ENCODE peak calls at places on chromosomes 3 and 15, in five cellular contexts. One of them, this sample, is unnamed.

GRCh38 chr15:59444980-59445500 is 7.1 kb downstream of the FAM81A start:
- DNase-seq in MCF 10A: no peak
- DNase-seq in Calu3: no peak
- DNase-seq in thoracic aorta: no peak
- DNase-seq in activated B cell treated with CpG ODN at 0.5 μM for 24 hours: no peak
- DNase-seq in this sample: no peak

GRCh38 chr3:156543043-156543555 is 11.8 kb downstream of the SSR3 start:
- DNase-seq in MCF 10A: no peak
- DNase-seq in Calu3: no peak
- DNase-seq in thoracic aorta: no peak
- DNase-seq in activated B cell treated with CpG ODN at 0.5 μM for 24 hours: no peak
- DNase-seq in this sample: no peak

GRCh38 chr3:132276228-132276906 is 40.8 kb upstream of the ACP3 start:
- DNase-seq in MCF 10A: no peak
- DNase-seq in Calu3: no peak
- DNase-seq in thoracic aorta: no peak
- DNase-seq in activated B cell treated with CpG ODN at 0.5 μM for 24 hours: no peak
- DNase-seq in this sample: no peak

GRCh38 chr15:96352594-96353377 is 22.3 kb downstream of the NR2F2 start:
- DNase-seq in MCF 10A: no peak
- DNase-seq in Calu3: no peak
- DNase-seq in thoracic aorta: no peak
- DNase-seq in activated B cell treated with CpG ODN at 0.5 μM for 24 hours: no peak
- DNase-seq in this sample: no peak

GRCh38 chr3:27521872-27522265 is 37.7 kb upstream of the SLC4A7 start:
- DNase-seq in MCF 10A: no peak
- DNase-seq in Calu3: no peak
- DNase-seq in thoracic aorta: no peak
- DNase-seq in activated B cell treated with CpG ODN at 0.5 μM for 24 hours: no peak
- DNase-seq in this sample: no peak

GRCh38 chr15:68259883-68260282 is 17.7 kb upstream of the FEM1B start:
- DNase-seq in MCF 10A: no peak
- DNase-seq in Calu3: no peak
- DNase-seq in thoracic aorta: no peak
- DNase-seq in activated B cell treated with CpG ODN at 0.5 μM for 24 hours: no peak
- DNase-seq in this sample: no peak

GRCh38 chr15:97684249-97684648 is 276.3 kb upstream of the ARRDC4 start:
- DNase-seq in MCF 10A: no peak
- DNase-seq in Calu3: no peak
- DNase-seq in thoracic aorta: no peak
- DNase-seq in activated B cell treated with CpG ODN at 0.5 μM for 24 hours: no peak
- DNase-seq in this sample: no peak

GRCh38 chr3:65732060-65732933 is 306.4 kb downstream of the MAGI1 start:
- DNase-seq in MCF 10A: peak
- DNase-seq in Calu3: peak
- DNase-seq in thoracic aorta: no peak
- DNase-seq in activated B cell treated with CpG ODN at 0.5 μM for 24 hours: no peak
- DNase-seq in this sample: no peak

GRCh38 chr3:174125267-174125844 is 727.8 kb downstream of the NLGN1 start:
- DNase-seq in MCF 10A: peak
- DNase-seq in Calu3: peak
- DNase-seq in thoracic aorta: no peak
- DNase-seq in activated B cell treated with CpG ODN at 0.5 μM for 24 hours: no peak
- DNase-seq in this sample: no peak
- TF ChIP-seq CTCF in MCF 10A: peak
- TF ChIP-seq CTCF in Calu3: peak
- TF ChIP-seq CTCF in thoracic aorta: peak
- TF ChIP-seq CTCF in activated B cell treated with CpG ODN at 0.5 μM for 24 hours: no peak
- TF ChIP-seq CTCF in this sample: no peak

GRCh38 chr15:33908396-33908795 is 59.9 kb upstream of the CHRM5 start:
- DNase-seq in MCF 10A: no peak
- DNase-seq in Calu3: no peak
- DNase-seq in thoracic aorta: no peak
- DNase-seq in activated B cell treated with CpG ODN at 0.5 μM for 24 hours: no peak
- DNase-seq in this sample: no peak

GRCh38 chr15:33912326-33912725 is 56.0 kb upstream of the CHRM5 start:
- DNase-seq in MCF 10A: no peak
- DNase-seq in Calu3: no peak
- DNase-seq in thoracic aorta: no peak
- DNase-seq in activated B cell treated with CpG ODN at 0.5 μM for 24 hours: no peak
- DNase-seq in this sample: no peak

GRCh38 chr15:33907326-33907725 is 61.0 kb upstream of the CHRM5 start:
- DNase-seq in MCF 10A: no peak
- DNase-seq in Calu3: no peak
- DNase-seq in thoracic aorta: no peak
- DNase-seq in activated B cell treated with CpG ODN at 0.5 μM for 24 hours: no peak
- DNase-seq in this sample: no peak

GRCh38 chr15:33913459-33913858 is 54.8 kb upstream of the CHRM5 start:
- DNase-seq in MCF 10A: peak
- DNase-seq in Calu3: no peak
- DNase-seq in thoracic aorta: no peak
- DNase-seq in activated B cell treated with CpG ODN at 0.5 μM for 24 hours: no peak
- DNase-seq in this sample: no peak

GRCh38 chr15:33910741-33911140 is 57.6 kb upstream of the CHRM5 start:
- DNase-seq in MCF 10A: peak
- DNase-seq in Calu3: no peak
- DNase-seq in thoracic aorta: no peak
- DNase-seq in activated B cell treated with CpG ODN at 0.5 μM for 24 hours: no peak
- DNase-seq in this sample: no peak
- TF ChIP-seq CTCF in MCF 10A: no peak
- TF ChIP-seq CTCF in Calu3: no peak
- TF ChIP-seq CTCF in thoracic aorta: no peak
- TF ChIP-seq CTCF in activated B cell treated with CpG ODN at 0.5 μM for 24 hours: no peak
- TF ChIP-seq CTCF in this sample: no peak

GRCh38 chr3:42660898-42661297 is 7.4 kb downstream of the ZBTB47 start:
- DNase-seq in MCF 10A: no peak
- DNase-seq in Calu3: no peak
- DNase-seq in thoracic aorta: no peak
- DNase-seq in activated B cell treated with CpG ODN at 0.5 μM for 24 hours: no peak
- DNase-seq in this sample: no peak
- TF ChIP-seq CTCF in MCF 10A: peak
- TF ChIP-seq CTCF in Calu3: no peak
- TF ChIP-seq CTCF in thoracic aorta: no peak
- TF ChIP-seq CTCF in activated B cell treated with CpG ODN at 0.5 μM for 24 hours: no peak
- TF ChIP-seq CTCF in this sample: no peak

DNA sequence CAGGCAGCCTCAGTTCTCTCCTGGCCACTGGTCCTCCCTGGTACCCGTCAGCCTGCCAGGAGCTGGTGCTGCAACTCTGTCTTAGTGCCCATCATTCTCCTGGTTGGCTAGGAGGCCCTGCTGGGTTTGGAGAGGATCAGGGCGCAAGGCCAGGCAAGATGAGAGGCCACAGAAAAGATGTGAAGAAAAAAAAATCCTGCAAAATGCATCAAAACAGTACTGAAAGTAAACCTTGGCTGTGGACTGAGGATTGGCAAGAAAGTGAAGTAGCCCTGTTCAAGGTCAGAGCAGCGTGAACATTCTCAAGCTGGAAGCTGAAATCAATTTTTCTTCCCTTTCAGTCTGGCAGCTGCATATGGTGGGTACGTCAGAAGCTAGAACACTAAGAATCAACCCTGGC is 74.2 kb downstream of the GTF2E1 start:
- DNase-seq in MCF 10A: no peak
- DNase-seq in Calu3: no peak
- DNase-seq in thoracic aorta: no peak
- DNase-seq in activated B cell treated with CpG ODN at 0.5 μM for 24 hours: no peak
- DNase-seq in this sample: no peak
- TF ChIP-seq CTCF in MCF 10A: no peak
- TF ChIP-seq CTCF in Calu3: no peak
- TF ChIP-seq CTCF in thoracic aorta: no peak
- TF ChIP-seq CTCF in activated B cell treated with CpG ODN at 0.5 μM for 24 hours: no peak
- TF ChIP-seq CTCF in this sample: no peak

DNA sequence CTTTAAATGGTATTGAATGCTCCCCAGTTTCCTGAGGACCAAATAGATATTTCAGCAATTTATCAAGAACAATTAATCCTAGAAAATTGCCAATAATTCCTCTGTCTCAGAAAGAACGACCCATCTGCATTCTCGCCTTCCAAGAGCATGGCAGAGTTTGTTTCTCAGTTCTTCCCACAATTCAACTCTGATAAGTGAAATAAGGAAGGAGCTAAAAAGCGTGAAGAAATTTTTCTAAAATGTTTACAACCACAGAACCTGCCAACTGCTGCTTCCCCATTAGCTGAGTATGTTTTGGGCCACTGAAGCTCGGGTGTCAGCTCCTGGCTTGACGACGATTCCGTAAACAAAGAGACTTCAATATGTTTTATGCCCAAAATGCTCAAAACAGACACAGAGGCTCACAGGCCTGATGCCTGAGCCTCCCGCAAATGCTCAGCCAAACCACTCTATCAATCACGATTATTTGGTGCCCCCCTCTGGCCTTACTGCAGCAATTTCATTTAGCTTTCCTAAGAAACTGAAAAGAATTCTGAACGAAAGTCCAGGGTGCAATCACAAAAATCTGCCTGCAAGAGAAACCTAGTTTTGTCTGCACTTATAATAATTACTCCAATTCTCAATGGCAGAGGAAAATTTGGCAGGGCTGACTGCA is 259.2 kb upstream of the CCDC54 start:
- DNase-seq in MCF 10A: peak
- DNase-seq in Calu3: peak
- DNase-seq in thoracic aorta: no peak
- DNase-seq in activated B cell treated with CpG ODN at 0.5 μM for 24 hours: no peak
- DNase-seq in this sample: no peak
- TF ChIP-seq CTCF in MCF 10A: peak
- TF ChIP-seq CTCF in Calu3: peak
- TF ChIP-seq CTCF in thoracic aorta: peak
- TF ChIP-seq CTCF in activated B cell treated with CpG ODN at 0.5 μM for 24 hours: no peak
- TF ChIP-seq CTCF in this sample: no peak

GRCh38 chr15:47027322-47027946 is 689.9 kb upstream of the SEMA6D start:
- DNase-seq in MCF 10A: no peak
- DNase-seq in Calu3: no peak
- DNase-seq in thoracic aorta: no peak
- DNase-seq in activated B cell treated with CpG ODN at 0.5 μM for 24 hours: no peak
- DNase-seq in this sample: no peak
- TF ChIP-seq CTCF in MCF 10A: peak
- TF ChIP-seq CTCF in Calu3: no peak
- TF ChIP-seq CTCF in thoracic aorta: no peak
- TF ChIP-seq CTCF in activated B cell treated with CpG ODN at 0.5 μM for 24 hours: no peak
- TF ChIP-seq CTCF in this sample: no peak

GRCh38 chr3:194275231-194275671 is 75.9 kb downstream of the CPN2 start:
- DNase-seq in MCF 10A: peak
- DNase-seq in Calu3: no peak
- DNase-seq in thoracic aorta: no peak
- DNase-seq in activated B cell treated with CpG ODN at 0.5 μM for 24 hours: no peak
- DNase-seq in this sample: no peak

GRCh38 chr3:194273396-194274310 is 77.5 kb downstream of the CPN2 start:
- DNase-seq in MCF 10A: no peak
- DNase-seq in Calu3: no peak
- DNase-seq in thoracic aorta: no peak
- DNase-seq in activated B cell treated with CpG ODN at 0.5 μM for 24 hours: no peak
- DNase-seq in this sample: no peak

GRCh38 chr3:194275721-194276120 is 75.4 kb downstream of the CPN2 start:
- DNase-seq in MCF 10A: no peak
- DNase-seq in Calu3: no peak
- DNase-seq in thoracic aorta: no peak
- DNase-seq in activated B cell treated with CpG ODN at 0.5 μM for 24 hours: no peak
- DNase-seq in this sample: no peak

GRCh38 chr3:194272861-194273266 is 78.3 kb downstream of the CPN2 start:
- DNase-seq in MCF 10A: no peak
- DNase-seq in Calu3: no peak
- DNase-seq in thoracic aorta: no peak
- DNase-seq in activated B cell treated with CpG ODN at 0.5 μM for 24 hours: no peak
- DNase-seq in this sample: no peak

DNA sequence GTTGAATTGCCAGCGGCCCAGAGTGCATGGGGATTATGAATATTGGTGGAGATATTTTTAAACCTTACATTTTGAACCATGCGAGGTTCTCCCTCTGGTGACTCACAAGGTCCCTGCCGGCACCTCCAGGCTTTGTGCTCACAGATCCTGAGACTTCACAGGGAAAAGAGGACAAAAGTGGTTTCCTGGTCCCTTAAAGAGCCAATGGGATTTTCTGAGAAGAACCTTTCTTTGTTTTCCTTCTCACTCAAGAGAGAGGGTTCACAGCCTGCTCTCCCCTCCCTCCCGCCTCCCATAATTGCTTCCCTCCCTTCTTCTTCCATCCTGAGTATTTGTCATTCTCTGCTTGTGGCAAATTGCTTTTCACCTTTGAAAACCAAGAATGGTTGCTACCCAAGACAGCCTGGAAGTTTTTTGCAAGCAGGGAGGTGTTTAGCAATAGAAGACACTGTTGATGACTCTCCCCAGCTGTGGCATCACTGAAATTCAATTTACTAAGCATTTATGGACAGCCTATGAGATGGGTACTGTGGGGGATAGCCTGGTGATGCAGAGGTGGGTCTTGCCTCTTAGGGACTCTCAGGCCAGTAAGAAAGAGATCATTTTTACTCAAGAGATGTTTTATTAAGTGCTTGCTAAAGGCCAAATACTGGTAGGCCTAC is 76.6 kb downstream of the CPN2 start:
- DNase-seq in MCF 10A: peak
- DNase-seq in Calu3: no peak
- DNase-seq in thoracic aorta: no peak
- DNase-seq in activated B cell treated with CpG ODN at 0.5 μM for 24 hours: no peak
- DNase-seq in this sample: no peak
- TF ChIP-seq CTCF in MCF 10A: no peak
- TF ChIP-seq CTCF in Calu3: no peak
- TF ChIP-seq CTCF in thoracic aorta: peak
- TF ChIP-seq CTCF in activated B cell treated with CpG ODN at 0.5 μM for 24 hours: no peak
- TF ChIP-seq CTCF in this sample: no peak

This sample was measured in natural killer cell.